ENCODE peak calls at places on chromosomes 11 and 22, in six cellular contexts. D is neuronal stem cell, P is mesendoderm, E is IMR-90, L is mesenchymal stem cell, U is H9. T is an unnamed sample.
A peak's percentile ranks its signal among the peaks of the same experiment; 100 is the strongest.

GRCh38 chr11:60992842-60993409 is 21.4 kb downstream of the CD6 start:
- DNase-seq in D (no peak), P (no peak), E (no peak), L (no peak), U (no peak), T (no peak)

GRCh38 chr11:107756553-107756952 is 44.7 kb upstream of the SLN start:
- DNase-seq in D (no peak), P (no peak), E (no peak), L (no peak), U (no peak), T (no peak)

GRCh38 chr11:77771135-77771534 is 49.4 kb downstream of the RSF1 start:
- DNase-seq in D (no peak), P (peak; percentile 27), E (no peak), L (no peak), U (no peak), T (peak; percentile 65)

GRCh38 chr11:122192634-122193245 is 76.7 kb upstream of the BLID start:
- DNase-seq in D (no peak), P (no peak), E (peak; percentile 62), L (peak; percentile 73), U (no peak), T (no peak)

GRCh38 chr11:112179601-112180000 is 4.3 kb downstream of the BCO2 start:
- DNase-seq in D (no peak), P (no peak), E (no peak), L (no peak), U (no peak), T (no peak)

GRCh38 chr11:47004595-47005033 is 68.1 kb downstream of the CSTPP1 start:
- DNase-seq in D (no peak), P (no peak), E (peak; percentile 98), L (peak; percentile 98), U (no peak), T (peak; percentile 25)

GRCh38 chr22:21657361-21658118 is 8.3 kb upstream of the PPIL2 start:
- DNase-seq in D (peak; percentile 87), P (peak; percentile 77), E (peak; percentile 8), L (peak; percentile 60), U (peak; percentile 84), T (peak; percentile 86)

GRCh38 chr11:70625051-70625450 is 226.7 kb downstream of the CTTN start:
- DNase-seq in D (no peak), P (no peak), E (no peak), L (no peak), U (no peak), T (no peak)

GRCh38 chr11:119912214-119912613 is 183.2 kb upstream of the NECTIN1 start:
- DNase-seq in D (no peak), P (no peak), E (no peak), L (no peak), U (no peak), T (no peak)

GRCh38 chr11:30422389-30422788 is 99.5 kb downstream of the ARL14EP start:
- DNase-seq in D (peak; percentile 56), P (no peak), E (no peak), L (no peak), U (no peak), T (no peak)

GRCh38 chr11:2771758-2772466 is 72.1 kb upstream of the KCNQ1OT1 start:
- DNase-seq in D (no peak), P (no peak), E (no peak), L (no peak), U (peak; percentile 20), T (no peak)

GRCh38 chr11:27968461-27968860 is 139.5 kb downstream of the KIF18A start:
- DNase-seq in D (no peak), P (no peak), E (no peak), L (no peak), U (no peak), T (no peak)

GRCh38 chr11:20161230-20161918 is 1.1 kb upstream of the DBX1 start:
- DNase-seq in D (no peak), P (peak; percentile 86), E (no peak), L (peak; percentile 6), U (peak; percentile 80), T (peak; percentile 26)

GRCh38 chr11:34028407-34028804 is 23.1 kb upstream of the CAPRIN1 start:
- DNase-seq in D (no peak), P (no peak), E (peak; percentile 8), L (no peak), U (no peak), T (no peak)

GRCh38 chr11:11027271-11027670 is 169.4 kb upstream of the ZBED5 start:
- DNase-seq in D (no peak), P (no peak), E (peak; percentile 85), L (peak; percentile 58), U (no peak), T (peak; percentile 89)

DNA sequence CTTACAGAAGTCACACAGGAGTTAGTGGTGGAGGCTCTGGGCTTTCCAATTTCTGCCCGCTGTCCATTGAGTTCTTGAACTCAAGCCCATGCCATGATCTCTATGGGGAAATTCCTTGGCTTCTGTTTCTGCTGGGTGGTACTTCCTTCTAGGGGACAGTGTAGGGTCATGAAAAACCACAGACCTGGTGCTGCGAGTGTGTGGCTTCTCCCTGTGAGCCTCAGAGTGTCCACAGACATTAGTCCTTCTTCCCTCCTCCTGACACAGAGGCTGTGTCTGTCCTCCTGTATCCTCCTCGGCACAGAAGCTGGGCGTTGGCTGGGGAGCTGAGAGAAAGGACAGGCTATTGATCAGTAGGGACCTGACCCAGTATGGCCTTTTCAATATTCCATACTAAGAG is 6.3 kb upstream of the SEZ6L start:
- DNase-seq in D (no peak), P (no peak), E (no peak), L (no peak), U (no peak), T (no peak)
- H2BK120ac ChIP-seq in D (no peak overlapping the region), P (no peak overlapping the region), E (no peak overlapping the region), L (no peak overlapping the region), U (no peak overlapping the region), T (no peak overlapping the region)

GRCh38 chr11:118435893-118436624 is at the start of gene KMT2A:
- DNase-seq in D (peak; percentile 100), P (peak; percentile 99), E (peak; percentile 95), L (peak; percentile 98), U (peak; percentile 98), T (peak; percentile 86)
- H2BK120ac ChIP-seq in D (no peak within 1 kb of the TSS), P (peak within 1 kb of the TSS; percentile 33), E (peak within 1 kb of the TSS; percentile 37), L (peak within 1 kb of the TSS; percentile 83), U (no peak within 1 kb of the TSS), T (peak within 1 kb of the TSS; percentile 84)

DNA sequence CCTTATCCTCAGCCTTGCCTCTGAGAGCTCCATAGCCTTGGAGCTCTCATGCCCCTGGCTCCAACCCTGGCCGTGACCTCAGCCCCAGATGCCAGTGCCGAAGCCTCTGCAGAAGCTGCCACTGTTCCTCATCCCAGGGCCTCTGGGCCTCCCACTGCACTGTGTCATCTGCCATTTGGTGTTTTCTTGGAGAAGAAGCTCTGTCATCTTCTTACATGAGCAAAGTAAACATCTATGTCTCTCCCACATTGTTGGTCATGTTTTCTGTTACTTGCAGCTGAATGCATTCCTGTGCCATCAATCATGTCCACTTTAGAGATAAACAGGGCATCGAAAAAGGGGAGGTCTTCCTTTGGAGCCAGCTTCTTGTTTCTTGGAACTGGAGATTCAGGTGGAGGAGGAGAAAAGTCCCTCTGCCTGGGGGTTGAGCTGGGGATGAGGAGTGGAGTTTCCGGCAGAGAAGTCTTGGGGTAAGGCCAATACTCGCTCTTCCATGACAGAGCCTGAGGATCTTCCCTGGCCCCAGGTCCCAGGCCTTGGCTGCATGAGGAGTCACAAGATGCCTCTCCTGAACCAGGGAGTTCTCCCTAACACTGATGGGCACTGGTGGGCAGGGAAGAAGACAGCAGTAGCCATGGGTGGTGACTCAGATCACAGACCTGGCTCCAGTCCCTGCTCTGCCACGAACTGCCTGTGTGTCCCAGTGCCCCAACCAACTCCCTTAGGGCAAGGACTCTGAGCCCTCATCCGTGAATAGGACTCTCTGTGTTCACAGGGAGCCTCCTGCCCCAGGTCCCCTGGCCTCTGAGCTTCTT is 45.2 kb upstream of the FTH1 start:
- DNase-seq in D (no peak), P (no peak), E (peak; percentile 42), L (peak; percentile 31), U (no peak), T (peak; percentile 53)
- H2BK120ac ChIP-seq in D (no peak overlapping the region), P (no peak overlapping the region), E (peak overlapping the region; percentile 15), L (no peak overlapping the region), U (no peak overlapping the region), T (no peak overlapping the region)

DNA sequence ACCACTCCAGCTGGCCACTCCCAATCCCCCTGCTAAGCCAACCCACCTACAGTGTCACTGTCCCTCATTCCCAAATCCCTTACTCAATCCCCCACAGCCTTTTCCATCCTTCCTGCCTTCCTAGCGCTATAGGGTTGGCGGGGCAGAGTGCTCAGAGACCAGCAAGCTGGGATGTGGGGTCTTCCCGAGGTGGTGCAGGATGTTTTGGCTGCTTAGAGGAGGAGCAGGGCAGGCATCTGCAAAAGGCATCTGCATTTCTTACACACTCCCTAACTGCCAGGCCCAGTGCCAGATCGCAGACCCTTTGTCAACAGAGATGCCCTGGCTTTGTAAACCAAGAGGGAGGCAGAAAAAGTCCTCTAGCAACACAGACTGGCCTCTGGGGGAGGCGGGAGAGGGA is 37.9 kb upstream of the ADA2 start:
- DNase-seq in D (no peak), P (no peak), E (no peak), L (no peak), U (no peak), T (no peak)
- H2BK120ac ChIP-seq in D (no peak overlapping the region), P (no peak overlapping the region), E (no peak overlapping the region), L (no peak overlapping the region), U (no peak overlapping the region), T (no peak overlapping the region)

GRCh38 chr22:17260291-17260690 is 41.1 kb upstream of the ADA2 start:
- DNase-seq in D (no peak), P (no peak), E (no peak), L (no peak), U (no peak), T (no peak)

GRCh38 chr22:17260950-17261349 is 41.7 kb upstream of the ADA2 start:
- DNase-seq in D (no peak), P (peak; percentile 89), E (no peak), L (no peak), U (peak; percentile 78), T (no peak)

GRCh38 chr22:17265649-17266248 is 46.5 kb upstream of the ADA2 start:
- DNase-seq in D (no peak), P (no peak), E (no peak), L (no peak), U (no peak), T (no peak)

GRCh38 chr22:17264321-17265052 is 45.3 kb upstream of the ADA2 start:
- DNase-seq in D (no peak), P (peak; percentile 96), E (peak; percentile 30), L (peak; percentile 40), U (peak; percentile 78), T (no peak)

GRCh38 chr22:17262976-17263375 is 43.7 kb upstream of the ADA2 start:
- DNase-seq in D (no peak), P (no peak), E (no peak), L (no peak), U (no peak), T (no peak)
- H2BK120ac ChIP-seq in D (peak overlapping the region; percentile 43), P (no peak overlapping the region), E (no peak overlapping the region), L (no peak overlapping the region), U (no peak overlapping the region), T (no peak overlapping the region)

GRCh38 chr11:110031171-110031570 is 62.0 kb upstream of the ZC3H12C start:
- DNase-seq in D (no peak), P (no peak), E (peak; percentile 10), L (no peak), U (no peak), T (no peak)
- H2BK120ac ChIP-seq in D (no peak overlapping the region), P (no peak overlapping the region), E (no peak overlapping the region), L (no peak overlapping the region), U (no peak overlapping the region), T (no peak overlapping the region)

GRCh38 chr22:24467340-24467739 is 27.8 kb upstream of the UPB1 start:
- DNase-seq in D (no peak), P (no peak), E (no peak), L (no peak), U (no peak), T (no peak)
- H2BK120ac ChIP-seq in D (no peak overlapping the region), P (no peak overlapping the region), E (peak overlapping the region; percentile 88), L (no peak overlapping the region), U (no peak overlapping the region), T (no peak overlapping the region)